ENCODE peak calls at places on chromosome X, in five cellular contexts. B is psoas muscle, D is stomach, C is coronary artery, T is body of pancreas. F is an unnamed sample.

GRCh38 chrX:69192603-69193002 is 27.4 kb upstream of the PJA1 start:
- DNase-seq in B (no peak), C (no peak), D (no peak), T (no peak), F (no peak)

GRCh38 chrX:2701600-2701999 is 10.5 kb downstream of the CD99 start:
- DNase-seq in D (no peak), C (no peak), T (peak), B (peak), F (no peak)

GRCh38 chrX:155148724-155149537 is 67.3 kb upstream of the VBP1 start:
- DNase-seq in B (no peak), D (no peak), T (peak), C (no peak), F (no peak)

GRCh38 chrX:22325091-22325490 is 52.4 kb downstream of the CBLL2 start:
- DNase-seq in T (no peak), D (no peak), B (no peak), C (no peak), F (no peak)

GRCh38 chrX:71536285-71536684 is 3.4 kb downstream of the OGT start:
- DNase-seq in D (no peak), T (peak), C (no peak), B (no peak), F (no peak)

GRCh38 chrX:106783716-106784115 is 18.8 kb upstream of the TBC1D8B start:
- DNase-seq in B (no peak), D (no peak), T (no peak), C (no peak), F (no peak)

GRCh38 chrX:95063554-95063953 is 1389.5 kb downstream of the FAM133A start:
- DNase-seq in T (no peak), D (no peak), B (no peak), C (no peak), F (no peak)

GRCh38 chrX:103722505-103722904 is 11.8 kb downstream of the TMEM31 start:
- DNase-seq in C (no peak), B (no peak), D (no peak), T (peak), F (no peak)

GRCh38 chrX:74104356-74105065 is 199.5 kb upstream of the ZCCHC13 start:
- DNase-seq in T (no peak), B (no peak), D (no peak), C (no peak), F (no peak)

GRCh38 chrX:70508296-70508911 is 63.8 kb downstream of the DLG3 start:
- DNase-seq in T (no peak), B (no peak), C (peak), D (no peak), F (no peak)

GRCh38 chrX:14362731-14363130 is 166.6 kb upstream of the GLRA2 start:
- DNase-seq in D (no peak), B (no peak), T (no peak), C (no peak), F (no peak)

GRCh38 chrX:2514131-2514530 is 13.4 kb upstream of the DHRSX start:
- DNase-seq in T (no peak), B (no peak), C (peak), D (no peak), F (no peak)

GRCh38 chrX:135892781-135893180 is 463 bp downstream of the CT45A10 start:
- DNase-seq in B (no peak), D (no peak), C (no peak), T (no peak), F (no peak)

GRCh38 chrX:100407784-100408642 is 2.1 kb downstream of the PCDH19 start:
- DNase-seq in T (no peak), B (no peak), C (no peak), D (no peak), F (no peak)

GRCh38 chrX:34379891-34380290 is 247.8 kb upstream of the FAM47A start:
- DNase-seq in T (no peak), B (no peak), D (no peak), C (no peak), F (no peak)

GRCh38 chrX:134753185-134754008 is 95.1 kb upstream of the PLAC1 start:
- DNase-seq in B (no peak), D (no peak), C (no peak), T (no peak), F (no peak)

GRCh38 chrX:22345884-22346283 is 73.2 kb downstream of the CBLL2 start:
- DNase-seq in D (no peak), C (no peak), T (no peak), B (no peak), F (no peak)

GRCh38 chrX:51496501-51497291 is at the start of gene NUDT11:
- DNase-seq in T (peak), C (peak), D (peak), B (peak), F (no peak)

GRCh38 chrX:77788050-77788449 is 2.0 kb upstream of the ATRX start:
- DNase-seq in T (peak), B (no peak), C (no peak), D (no peak), F (no peak)

GRCh38 chrX:13033193-13033592 is 11.2 kb downstream of the FAM9C start:
- DNase-seq in D (no peak), C (no peak), B (no peak), T (no peak), F (no peak)

GRCh38 chrX:13026877-13027652 is 17.4 kb downstream of the FAM9C start:
- DNase-seq in T (no peak), D (no peak), C (no peak), B (no peak), F (no peak)

GRCh38 chrX:13028871-13029336 is 15.5 kb downstream of the FAM9C start:
- DNase-seq in B (no peak), D (no peak), T (no peak), C (no peak), F (no peak)

GRCh38 chrX:13029341-13029740 is 15.1 kb downstream of the FAM9C start:
- DNase-seq in D (peak), T (peak), B (peak), C (no peak), F (no peak)

DNA sequence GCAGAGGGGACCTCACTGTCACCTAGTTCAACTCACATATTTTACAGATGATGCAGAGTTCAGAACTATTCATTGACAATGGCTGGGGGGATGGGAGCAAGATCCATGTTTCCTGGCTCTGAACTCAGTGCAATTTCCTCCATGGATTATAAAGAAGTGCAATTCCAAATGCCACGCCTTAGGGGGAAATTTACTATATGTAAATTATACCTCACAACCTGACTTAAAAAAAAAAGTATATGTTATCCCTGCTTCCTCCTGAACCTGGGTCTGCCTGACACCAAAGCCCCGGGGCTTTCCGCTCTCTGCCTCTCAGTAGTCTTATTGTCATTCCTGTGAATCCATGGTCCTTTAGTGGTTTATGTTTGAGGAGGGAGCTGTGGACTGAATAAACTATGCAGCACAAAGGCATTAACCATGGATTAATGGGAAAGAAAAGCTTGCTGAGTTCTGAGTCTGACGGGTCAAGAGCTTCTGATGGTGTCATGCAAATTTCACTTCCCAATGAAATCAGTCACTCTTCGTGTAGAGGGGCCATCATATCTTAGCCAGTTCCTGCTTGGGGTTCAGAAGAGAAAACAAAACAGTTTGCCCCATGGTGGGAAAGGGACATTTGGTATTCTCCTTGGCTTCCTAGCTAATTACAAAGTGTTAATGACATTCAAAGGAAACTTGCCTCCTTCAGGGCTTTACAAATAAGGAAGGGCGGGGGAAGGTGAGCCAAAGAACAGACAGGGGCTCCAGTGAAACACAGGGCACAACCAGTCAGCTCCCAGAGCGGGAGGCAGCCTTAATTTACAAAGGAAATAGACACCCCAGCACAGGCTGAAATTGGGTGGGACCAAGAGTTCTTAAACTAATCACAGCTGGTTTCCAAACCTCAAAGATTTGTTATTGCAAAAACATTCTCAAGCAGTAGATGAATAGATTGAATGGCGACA is 14.3 kb downstream of the FAM9C start:
- DNase-seq in C (no peak), D (no peak), B (no peak), T (no peak), F (no peak)
- H3K4me3 ChIP-seq in C (no peak), D (no peak), B (no peak), T (no peak), F (no peak)

DNA sequence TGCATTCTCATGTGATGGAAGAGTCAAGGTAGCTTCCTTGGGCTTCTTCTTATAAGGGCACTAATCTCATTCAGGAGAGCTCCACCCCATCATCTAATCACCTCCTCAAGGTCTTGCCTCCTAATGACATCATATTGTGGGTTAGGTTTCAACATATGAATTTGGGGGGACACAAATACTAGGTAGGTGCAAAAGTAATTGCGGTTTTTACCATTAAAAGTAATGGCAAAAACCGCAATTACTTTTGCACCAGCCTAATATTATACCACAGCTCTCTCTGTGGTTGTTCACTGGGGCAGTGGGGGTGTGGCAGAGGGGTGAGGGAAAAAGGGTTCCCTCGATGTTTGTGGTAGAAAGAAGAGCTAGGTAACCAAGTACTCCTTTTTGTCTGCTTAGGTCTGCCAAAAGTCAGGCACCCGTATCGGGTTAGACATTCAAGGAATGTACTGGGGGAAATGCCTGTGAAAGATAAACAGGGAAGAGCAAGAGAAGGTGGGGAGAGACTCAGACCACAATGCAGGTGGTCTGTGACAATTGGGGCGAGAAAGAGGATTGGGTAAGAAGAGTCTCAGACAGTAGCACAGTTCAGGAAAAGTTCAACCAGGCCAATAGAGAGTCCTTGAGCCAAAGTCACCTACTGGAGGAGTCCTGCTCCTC is 78.9 kb upstream of the MTM1 start:
- DNase-seq in D (no peak), T (no peak), B (no peak), C (peak), F (no peak)
- TF ChIP-seq CTCF in D (no peak), T (no peak), B (no peak), C (no peak), F (no peak)

DNA sequence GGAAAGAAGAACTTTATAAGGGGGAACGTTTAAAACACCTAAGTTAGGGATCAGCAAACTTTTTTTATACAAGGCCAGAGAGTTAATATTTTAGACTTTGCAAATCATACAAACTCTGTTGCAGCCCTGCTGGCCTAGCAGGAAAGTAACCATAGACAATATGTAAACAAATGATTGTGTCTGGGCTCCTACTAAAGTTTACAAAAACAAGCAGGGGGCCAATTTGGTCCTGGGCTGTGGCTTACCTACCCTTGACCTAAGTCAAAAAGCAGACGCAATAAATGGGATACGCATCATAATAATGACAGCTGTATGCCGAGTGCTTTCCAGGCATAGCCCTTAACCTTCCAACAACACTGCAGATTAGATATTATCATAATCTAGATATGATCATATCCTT is 4.9 kb downstream of the TASL start:
- DNase-seq in T (no peak), B (no peak), D (no peak), C (no peak), F (no peak)
- H3K4me3 ChIP-seq in T (no peak), B (no peak), D (no peak), C (no peak), F (no peak)

DNA sequence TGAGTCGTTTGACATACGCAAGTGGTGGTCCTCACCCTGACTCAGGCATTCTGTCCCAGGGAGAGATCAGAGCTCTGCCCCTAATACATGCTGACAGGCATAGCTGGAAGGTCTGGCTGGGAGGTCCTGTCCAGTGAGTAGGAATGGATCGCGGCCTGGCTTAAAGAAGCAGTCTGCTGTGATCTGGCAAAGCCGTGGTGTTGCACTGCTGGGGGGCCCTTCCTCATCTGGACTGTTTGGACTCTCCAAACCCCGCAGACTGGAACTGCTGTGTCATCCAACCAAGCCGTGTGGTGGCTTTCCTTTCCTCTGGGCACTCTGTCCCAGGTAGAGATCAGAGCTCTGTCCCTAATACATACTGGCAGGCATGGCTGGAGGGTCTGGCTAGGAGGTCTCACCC is 64.3 kb upstream of the MAGEB16 start:
- DNase-seq in C (no peak), D (no peak), B (no peak), T (no peak), F (no peak)
- TF ChIP-seq CTCF in C (no peak), D (no peak), B (no peak), T (no peak), F (no peak)

GRCh38 chrX:46665232-46666162 is 91.9 kb downstream of the CHST7 start:
- DNase-seq in D (no peak), C (no peak), T (no peak), B (no peak), F (no peak)

GRCh38 chrX:46666831-46667230 is 92.1 kb downstream of the SLC9A7 start:
- DNase-seq in B (no peak), C (no peak), T (no peak), D (no peak), F (no peak)

GRCh38 chrX:46662594-46662993 is 89.0 kb downstream of the CHST7 start:
- DNase-seq in C (no peak), D (no peak), B (no peak), T (no peak), F (no peak)

DNA sequence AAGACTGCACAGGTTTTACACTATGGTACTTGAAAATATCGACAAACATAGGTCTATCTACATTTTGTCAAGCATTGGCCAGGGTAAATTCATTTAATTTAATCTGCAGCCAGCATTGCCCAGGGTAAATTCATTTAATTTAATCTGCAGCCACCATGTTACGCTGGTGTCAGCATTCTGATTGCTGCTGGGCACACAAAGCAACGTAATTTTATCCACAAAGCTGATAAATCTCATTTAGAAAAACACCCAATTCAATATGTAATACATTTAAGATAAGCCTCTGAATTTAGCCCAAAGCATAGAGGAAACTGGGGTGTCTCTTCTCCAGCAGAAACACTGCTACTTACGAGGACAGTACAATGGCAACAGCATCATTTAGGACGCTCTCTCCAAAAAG is 88.6 kb downstream of the CHST7 start:
- DNase-seq in C (no peak), B (no peak), D (no peak), T (no peak), F (no peak)
- H3K4me3 ChIP-seq in C (no peak), B (no peak), D (no peak), T (no peak), F (no peak)

DNA sequence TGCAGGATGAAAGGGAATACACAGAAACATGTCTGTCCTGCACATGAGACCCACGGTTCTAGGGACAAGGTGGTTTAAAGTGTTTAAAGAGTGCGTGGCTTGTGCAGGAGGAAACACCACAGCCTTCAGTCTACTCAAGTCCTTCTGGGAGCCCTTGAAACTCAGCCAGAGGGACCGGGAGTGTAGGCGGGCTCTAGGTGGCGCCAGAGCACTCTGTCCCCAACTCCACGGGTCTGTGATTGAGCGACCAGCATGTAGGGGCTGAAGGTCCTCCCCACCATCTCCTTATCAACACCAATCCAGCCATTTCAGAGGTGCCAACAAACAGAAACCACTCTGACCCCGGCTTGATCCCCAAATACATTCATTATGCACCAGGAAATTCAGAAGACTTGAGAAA is 82.0 kb upstream of the CLDN34 start:
- DNase-seq in T (peak), D (peak), B (peak), C (no peak), F (no peak)
- TF ChIP-seq CTCF in T (peak), D (no peak), B (peak), C (no peak), F (no peak)

GRCh38 chrX:39613508-39613921 is 484.2 kb downstream of the BCOR start:
- DNase-seq in D (no peak), C (no peak), B (peak), T (peak), F (no peak)
- H3K4me3 ChIP-seq in D (peak), C (peak), B (peak), T (no peak), F (peak)

GRCh38 chrX:10011261-10011931 is 44.2 kb downstream of the CLDN34 start:
- DNase-seq in B (no peak), C (no peak), D (no peak), T (no peak), F (no peak)
- TF ChIP-seq CTCF in B (no peak), C (no peak), D (no peak), T (no peak), F (no peak)

DNA sequence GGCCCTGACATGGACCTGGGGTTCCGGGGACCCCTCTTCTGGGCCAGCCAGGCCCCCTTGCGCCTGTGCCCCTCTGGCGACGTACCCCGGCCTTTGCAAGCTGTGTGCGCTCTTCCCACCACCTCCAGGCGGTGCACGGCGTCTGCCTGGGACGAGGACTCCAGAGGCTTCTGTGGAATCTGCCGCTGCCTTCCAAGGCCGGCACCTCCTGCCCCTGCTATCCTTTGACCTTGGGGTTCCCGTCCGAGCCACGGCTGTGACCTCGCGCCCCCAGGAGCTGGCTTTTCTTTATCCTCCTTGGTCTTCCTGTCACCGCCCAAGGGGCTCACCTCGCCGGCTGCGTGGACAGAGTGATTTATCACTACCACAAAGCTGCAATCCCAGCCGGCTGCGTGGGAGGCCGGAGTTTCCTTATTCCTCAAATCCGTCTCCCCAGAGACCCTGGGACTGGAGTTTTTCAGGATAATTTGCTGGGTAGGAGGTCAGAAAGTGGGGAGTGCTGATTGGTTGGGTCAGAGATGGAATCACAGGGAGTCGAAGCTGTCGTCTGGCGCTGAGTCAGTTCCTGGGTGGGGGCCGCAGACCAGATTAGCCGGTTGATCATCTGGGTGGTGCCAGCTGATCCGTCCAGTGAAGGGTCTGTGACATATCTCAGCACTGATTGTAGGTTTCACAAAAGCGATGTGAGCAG is 19.9 kb upstream of the PLCXD1 start:
- DNase-seq in C (peak), D (peak), B (peak), T (peak), F (no peak)
- H3K4me3 ChIP-seq in C (no peak), D (no peak), B (no peak), T (no peak), F (no peak)

GRCh38 chrX:110215411-110215810 is 102.5 kb downstream of the AMMECR1 start:
- DNase-seq in T (no peak), C (no peak), B (no peak), D (no peak), F (no peak)

GRCh38 chrX:110211340-110211739 is 106.5 kb downstream of the AMMECR1 start:
- DNase-seq in T (no peak), D (no peak), B (no peak), C (no peak), F (no peak)

GRCh38 chrX:110212299-110212698 is 105.6 kb downstream of the AMMECR1 start:
- DNase-seq in D (no peak), B (no peak), T (no peak), C (no peak), F (no peak)

GRCh38 chrX:110214684-110215083 is 103.2 kb downstream of the AMMECR1 start:
- DNase-seq in B (no peak), T (no peak), D (no peak), C (no peak), F (no peak)

DNA sequence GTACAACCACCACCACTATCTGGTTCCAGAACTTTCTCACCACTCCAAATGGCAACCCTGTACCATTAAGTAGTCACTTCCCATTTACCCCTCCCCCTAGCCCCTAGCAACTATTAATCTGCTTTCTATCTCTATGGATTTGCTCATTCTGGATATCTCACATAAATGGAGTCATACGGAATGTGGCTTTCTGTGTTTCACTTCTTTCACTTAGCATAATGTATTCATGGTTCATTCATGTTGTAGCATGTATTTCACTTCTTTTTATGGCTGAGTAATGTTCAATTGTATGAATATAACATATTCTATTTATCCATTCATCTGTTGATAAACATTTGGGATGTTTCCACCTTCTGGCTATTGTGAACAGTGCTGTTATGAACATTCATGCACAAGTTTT is 104.7 kb downstream of the AMMECR1 start:
- DNase-seq in C (no peak), D (no peak), T (no peak), B (no peak), F (no peak)
- TF ChIP-seq CTCF in C (no peak), D (no peak), T (no peak), B (no peak), F (no peak)